ENCODE peak calls at places on chromosome 16, in six cellular contexts. One of them, this sample, is unnamed.
A peak's percentile ranks its signal among the peaks of the same experiment; 100 is the strongest.

GRCh38 chr16:53852678-53853077 is 148.7 kb downstream of the FTO start:
- DNase-seq in OCI-LY7: no peak
- DNase-seq in epithelial cell of esophagus: no peak
- DNase-seq in SK-N-MC: no peak
- DNase-seq in heart left ventricle: no peak
- DNase-seq in neuronal stem cell: no peak
- DNase-seq in this sample: no peak

GRCh38 chr16:65936096-65936495 is 430.4 kb upstream of the CDH5 start:
- DNase-seq in OCI-LY7: no peak
- DNase-seq in epithelial cell of esophagus: no peak
- DNase-seq in SK-N-MC: no peak
- DNase-seq in heart left ventricle: no peak
- DNase-seq in neuronal stem cell: no peak
- DNase-seq in this sample: no peak

GRCh38 chr16:64481497-64481896 is 640.4 kb downstream of the CDH11 start:
- DNase-seq in OCI-LY7: no peak
- DNase-seq in epithelial cell of esophagus: no peak
- DNase-seq in SK-N-MC: no peak
- DNase-seq in heart left ventricle: no peak
- DNase-seq in neuronal stem cell: no peak
- DNase-seq in this sample: no peak

GRCh38 chr16:53814791-53815190 is 110.8 kb downstream of the FTO start:
- DNase-seq in OCI-LY7: no peak
- DNase-seq in epithelial cell of esophagus: no peak
- DNase-seq in SK-N-MC: no peak
- DNase-seq in heart left ventricle: no peak
- DNase-seq in neuronal stem cell: no peak
- DNase-seq in this sample: no peak

GRCh38 chr16:79163666-79164377 is 436.7 kb downstream of the MAF start:
- DNase-seq in OCI-LY7: no peak
- DNase-seq in epithelial cell of esophagus: no peak
- DNase-seq in SK-N-MC: no peak
- DNase-seq in heart left ventricle: no peak
- DNase-seq in neuronal stem cell: no peak
- DNase-seq in this sample: no peak

GRCh38 chr16:11871193-11871592 is 19.9 kb upstream of the RSL1D1 start:
- DNase-seq in OCI-LY7: no peak
- DNase-seq in epithelial cell of esophagus: no peak
- DNase-seq in SK-N-MC: no peak
- DNase-seq in heart left ventricle: no peak
- DNase-seq in neuronal stem cell: no peak
- DNase-seq in this sample: no peak

GRCh38 chr16:66898207-66898606 is 17.9 kb downstream of the PDP2 start:
- DNase-seq in OCI-LY7: no peak
- DNase-seq in epithelial cell of esophagus: peak; percentile 92
- DNase-seq in SK-N-MC: no peak
- DNase-seq in heart left ventricle: peak; percentile 50
- DNase-seq in neuronal stem cell: no peak
- DNase-seq in this sample: no peak

GRCh38 chr16:6428861-6429260 is 903.8 kb upstream of the RBFOX1 start:
- DNase-seq in OCI-LY7: no peak
- DNase-seq in epithelial cell of esophagus: no peak
- DNase-seq in SK-N-MC: no peak
- DNase-seq in heart left ventricle: no peak
- DNase-seq in neuronal stem cell: no peak
- DNase-seq in this sample: no peak

GRCh38 chr16:66486773-66487579 is 59.9 kb downstream of the BEAN1 start:
- DNase-seq in OCI-LY7: no peak
- DNase-seq in epithelial cell of esophagus: peak; percentile 71
- DNase-seq in SK-N-MC: no peak
- DNase-seq in heart left ventricle: no peak
- DNase-seq in neuronal stem cell: no peak
- DNase-seq in this sample: no peak

GRCh38 chr16:66742409-66742808 is 9.0 kb downstream of the DYNC1LI2 start:
- DNase-seq in OCI-LY7: no peak
- DNase-seq in epithelial cell of esophagus: no peak
- DNase-seq in SK-N-MC: no peak
- DNase-seq in heart left ventricle: no peak
- DNase-seq in neuronal stem cell: no peak
- DNase-seq in this sample: no peak

GRCh38 chr16:79752421-79752820 is 151.9 kb upstream of the MAF start:
- DNase-seq in OCI-LY7: no peak
- DNase-seq in epithelial cell of esophagus: peak; percentile 87
- DNase-seq in SK-N-MC: no peak
- DNase-seq in heart left ventricle: no peak
- DNase-seq in neuronal stem cell: no peak
- DNase-seq in this sample: no peak

GRCh38 chr16:15816228-15816627 is 40.6 kb downstream of the MYH11 start:
- DNase-seq in OCI-LY7: no peak
- DNase-seq in epithelial cell of esophagus: no peak
- DNase-seq in SK-N-MC: no peak
- DNase-seq in heart left ventricle: no peak
- DNase-seq in neuronal stem cell: no peak
- DNase-seq in this sample: no peak

GRCh38 chr16:3027983-3028715 is 4.3 kb downstream of the THOC6 start:
- DNase-seq in OCI-LY7: peak; percentile 90
- DNase-seq in epithelial cell of esophagus: peak; percentile 91
- DNase-seq in SK-N-MC: no peak
- DNase-seq in heart left ventricle: peak; percentile 64
- DNase-seq in neuronal stem cell: peak; percentile 91
- DNase-seq in this sample: peak; percentile 76

GRCh38 chr16:54135361-54136275 is 151.0 kb downstream of the IRX3 start:
- DNase-seq in OCI-LY7: no peak
- DNase-seq in epithelial cell of esophagus: peak; percentile 58
- DNase-seq in SK-N-MC: no peak
- DNase-seq in heart left ventricle: no peak
- DNase-seq in neuronal stem cell: no peak
- DNase-seq in this sample: no peak

GRCh38 chr16:16113076-16113475 is 110.2 kb downstream of the ABCC6 start:
- DNase-seq in OCI-LY7: no peak
- DNase-seq in epithelial cell of esophagus: no peak
- DNase-seq in SK-N-MC: no peak
- DNase-seq in heart left ventricle: no peak
- DNase-seq in neuronal stem cell: no peak
- DNase-seq in this sample: no peak

DNA sequence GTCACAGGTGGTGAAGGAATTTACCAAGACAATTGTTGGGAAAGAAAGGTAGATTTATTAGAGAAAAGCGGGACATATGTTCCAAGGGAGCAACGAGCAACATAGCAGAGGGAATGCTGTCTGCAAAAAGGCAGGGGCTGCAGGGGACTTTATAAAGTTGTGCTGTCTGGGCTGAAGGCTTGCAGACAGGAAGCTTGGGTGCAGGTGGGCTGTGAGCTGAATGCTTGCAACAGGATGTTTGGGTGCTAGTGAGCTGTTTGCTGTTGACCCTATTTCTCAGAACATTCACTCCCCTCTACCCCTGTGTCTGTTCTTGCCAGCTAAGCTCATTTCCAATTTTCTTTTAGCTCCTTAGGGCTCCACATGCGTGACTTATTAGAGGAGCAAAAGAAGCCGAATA is 21.5 kb upstream of the NUP93 start:
- DNase-seq in OCI-LY7: peak; percentile 86
- DNase-seq in epithelial cell of esophagus: no peak
- DNase-seq in SK-N-MC: no peak
- DNase-seq in heart left ventricle: no peak
- DNase-seq in neuronal stem cell: no peak
- DNase-seq in this sample: no peak
- H3K4me3 ChIP-seq in OCI-LY7: peak overlapping the region; percentile 38
- H3K4me3 ChIP-seq in epithelial cell of esophagus: no peak overlapping the region
- H3K4me3 ChIP-seq in SK-N-MC: no peak overlapping the region
- H3K4me3 ChIP-seq in heart left ventricle: no peak overlapping the region
- H3K4me3 ChIP-seq in neuronal stem cell: no peak overlapping the region
- H3K4me3 ChIP-seq in this sample: peak overlapping the region; percentile 17

GRCh38 chr16:81600275-81600674 is 155.7 kb downstream of the CMIP start:
- DNase-seq in OCI-LY7: no peak
- DNase-seq in epithelial cell of esophagus: peak; percentile 77
- DNase-seq in SK-N-MC: no peak
- DNase-seq in heart left ventricle: no peak
- DNase-seq in neuronal stem cell: peak; percentile 31
- DNase-seq in this sample: no peak

GRCh38 chr16:81602377-81602776 is 157.8 kb downstream of the CMIP start:
- DNase-seq in OCI-LY7: no peak
- DNase-seq in epithelial cell of esophagus: no peak
- DNase-seq in SK-N-MC: no peak
- DNase-seq in heart left ventricle: no peak
- DNase-seq in neuronal stem cell: no peak
- DNase-seq in this sample: no peak

GRCh38 chr16:81601008-81601428 is 156.4 kb downstream of the CMIP start:
- DNase-seq in OCI-LY7: no peak
- DNase-seq in epithelial cell of esophagus: peak; percentile 97
- DNase-seq in SK-N-MC: no peak
- DNase-seq in heart left ventricle: no peak
- DNase-seq in neuronal stem cell: no peak
- DNase-seq in this sample: no peak

GRCh38 chr16:81602792-81603191 is 158.2 kb downstream of the CMIP start:
- DNase-seq in OCI-LY7: no peak
- DNase-seq in epithelial cell of esophagus: no peak
- DNase-seq in SK-N-MC: no peak
- DNase-seq in heart left ventricle: no peak
- DNase-seq in neuronal stem cell: no peak
- DNase-seq in this sample: no peak

GRCh38 chr16:81601601-81602251 is 157.1 kb downstream of the CMIP start:
- DNase-seq in OCI-LY7: no peak
- DNase-seq in epithelial cell of esophagus: peak; percentile 19
- DNase-seq in SK-N-MC: no peak
- DNase-seq in heart left ventricle: no peak
- DNase-seq in neuronal stem cell: no peak
- DNase-seq in this sample: no peak
- H3K4me3 ChIP-seq in OCI-LY7: no peak overlapping the region
- H3K4me3 ChIP-seq in epithelial cell of esophagus: no peak overlapping the region
- H3K4me3 ChIP-seq in SK-N-MC: no peak overlapping the region
- H3K4me3 ChIP-seq in heart left ventricle: no peak overlapping the region
- H3K4me3 ChIP-seq in neuronal stem cell: no peak overlapping the region
- H3K4me3 ChIP-seq in this sample: no peak overlapping the region

GRCh38 chr16:680625-680945 is 375 bp downstream of the STUB1 start:
- DNase-seq in OCI-LY7: no peak
- DNase-seq in epithelial cell of esophagus: no peak
- DNase-seq in SK-N-MC: no peak
- DNase-seq in heart left ventricle: no peak
- DNase-seq in neuronal stem cell: no peak
- DNase-seq in this sample: no peak

GRCh38 chr16:683396-684066 is 603 bp downstream of the JMJD8 start:
- DNase-seq in OCI-LY7: no peak
- DNase-seq in epithelial cell of esophagus: no peak
- DNase-seq in SK-N-MC: no peak
- DNase-seq in heart left ventricle: no peak
- DNase-seq in neuronal stem cell: no peak
- DNase-seq in this sample: no peak

GRCh38 chr16:682493-683395 is 1.4 kb downstream of the JMJD8 start:
- DNase-seq in OCI-LY7: no peak
- DNase-seq in epithelial cell of esophagus: no peak
- DNase-seq in SK-N-MC: no peak
- DNase-seq in heart left ventricle: no peak
- DNase-seq in neuronal stem cell: no peak
- DNase-seq in this sample: no peak

GRCh38 chr16:680967-681745 is 946 bp downstream of the STUB1 start:
- DNase-seq in OCI-LY7: peak; percentile 58
- DNase-seq in epithelial cell of esophagus: peak; percentile 56
- DNase-seq in SK-N-MC: no peak
- DNase-seq in heart left ventricle: no peak
- DNase-seq in neuronal stem cell: no peak
- DNase-seq in this sample: no peak

DNA sequence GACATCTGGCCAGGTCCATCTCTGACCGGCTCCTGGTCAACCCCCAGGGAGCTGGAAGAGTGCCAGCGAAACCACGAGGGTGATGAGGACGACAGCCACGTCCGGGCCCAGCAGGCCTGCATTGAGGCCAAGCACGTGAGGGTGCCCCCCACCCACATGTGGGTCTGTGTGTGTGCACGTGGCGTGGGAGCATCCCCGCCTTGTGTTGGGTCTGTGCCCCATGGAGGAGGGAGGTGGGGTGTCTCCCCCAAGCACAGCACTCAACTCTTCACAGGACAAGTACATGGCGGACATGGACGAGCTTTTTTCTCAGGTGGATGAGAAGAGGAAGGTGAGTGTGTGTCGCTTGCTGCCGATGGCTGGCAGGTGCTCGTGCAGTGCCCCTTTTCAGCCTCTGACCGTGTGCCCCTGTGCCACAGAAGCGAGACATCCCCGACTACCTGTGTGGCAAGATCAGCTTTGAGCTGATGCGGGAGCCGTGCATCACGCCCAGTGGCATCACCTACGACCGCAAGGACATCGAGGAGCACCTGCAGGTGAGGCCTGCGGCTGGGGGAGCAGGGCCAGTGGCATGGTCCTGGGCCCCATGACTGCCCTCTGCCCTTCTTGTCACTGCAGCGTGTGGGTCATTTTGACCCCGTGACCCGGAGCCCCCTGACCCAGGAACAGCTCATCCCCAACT is 1.7 kb downstream of the STUB1 start:
- DNase-seq in OCI-LY7: no peak
- DNase-seq in epithelial cell of esophagus: no peak
- DNase-seq in SK-N-MC: no peak
- DNase-seq in heart left ventricle: no peak
- DNase-seq in neuronal stem cell: no peak
- DNase-seq in this sample: no peak
- H3K4me3 ChIP-seq in OCI-LY7: peak overlapping the region; percentile 82
- H3K4me3 ChIP-seq in epithelial cell of esophagus: peak overlapping the region; percentile 84
- H3K4me3 ChIP-seq in SK-N-MC: peak overlapping the region; percentile 91
- H3K4me3 ChIP-seq in heart left ventricle: peak overlapping the region; percentile 84
- H3K4me3 ChIP-seq in neuronal stem cell: peak overlapping the region; percentile 8
- H3K4me3 ChIP-seq in this sample: no peak overlapping the region

GRCh38 chr16:31703526-31704128 is 170.0 kb upstream of the ZNF267 start:
- DNase-seq in OCI-LY7: no peak
- DNase-seq in epithelial cell of esophagus: no peak
- DNase-seq in SK-N-MC: no peak
- DNase-seq in heart left ventricle: no peak
- DNase-seq in neuronal stem cell: no peak
- DNase-seq in this sample: no peak

GRCh38 chr16:31700200-31700529 is 172.5 kb downstream of the AHSP start:
- DNase-seq in OCI-LY7: no peak
- DNase-seq in epithelial cell of esophagus: no peak
- DNase-seq in SK-N-MC: no peak
- DNase-seq in heart left ventricle: no peak
- DNase-seq in neuronal stem cell: no peak
- DNase-seq in this sample: no peak

GRCh38 chr16:31702796-31703195 is 170.8 kb upstream of the ZNF267 start:
- DNase-seq in OCI-LY7: no peak
- DNase-seq in epithelial cell of esophagus: no peak
- DNase-seq in SK-N-MC: no peak
- DNase-seq in heart left ventricle: no peak
- DNase-seq in neuronal stem cell: no peak
- DNase-seq in this sample: no peak

GRCh38 chr16:31700530-31701388 is 172.8 kb upstream of the ZNF267 start:
- DNase-seq in OCI-LY7: peak; percentile 92
- DNase-seq in epithelial cell of esophagus: peak; percentile 92
- DNase-seq in SK-N-MC: no peak
- DNase-seq in heart left ventricle: peak; percentile 78
- DNase-seq in neuronal stem cell: peak; percentile 62
- DNase-seq in this sample: peak; percentile 76

DNA sequence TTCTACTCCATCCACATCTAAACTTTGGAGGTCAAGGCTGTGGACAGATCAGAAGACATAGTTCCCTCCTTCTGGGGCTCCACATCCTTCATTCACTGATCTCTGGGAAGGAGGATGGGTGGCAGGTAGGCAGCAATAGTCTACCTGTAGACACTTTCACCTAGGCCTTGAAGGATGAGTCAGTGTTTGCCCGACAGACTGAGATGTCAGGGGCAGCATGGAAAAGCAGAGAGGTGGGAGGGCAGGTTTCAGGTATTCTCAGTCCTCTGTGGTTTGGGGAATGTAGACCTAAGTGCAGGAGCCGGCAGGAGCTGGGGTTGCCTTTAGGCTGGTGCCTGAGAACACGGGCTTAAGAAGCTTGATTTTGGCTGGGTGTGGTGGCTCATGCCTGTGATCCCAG is 171.9 kb upstream of the ZNF267 start:
- DNase-seq in OCI-LY7: no peak
- DNase-seq in epithelial cell of esophagus: peak; percentile 17
- DNase-seq in SK-N-MC: no peak
- DNase-seq in heart left ventricle: no peak
- DNase-seq in neuronal stem cell: no peak
- DNase-seq in this sample: no peak
- H3K4me3 ChIP-seq in OCI-LY7: peak overlapping the region; percentile 92
- H3K4me3 ChIP-seq in epithelial cell of esophagus: no peak overlapping the region
- H3K4me3 ChIP-seq in SK-N-MC: no peak overlapping the region
- H3K4me3 ChIP-seq in heart left ventricle: no peak overlapping the region
- H3K4me3 ChIP-seq in neuronal stem cell: no peak overlapping the region
- H3K4me3 ChIP-seq in this sample: peak overlapping the region; percentile 75

This sample was measured in effector memory CD4-positive, alpha-beta T cell.